ENCODE peak calls at places on chromosomes 4 and X, in eight cellular contexts. L is breast epithelium, T is esophagus muscularis mucosa, Y is A549, P is astrocyte of the cerebellum, R is heart left ventricle, X is keratinocyte, U is colonic mucosa. S is an unnamed sample.

GRCh38 chr4:166252487-166253402 is 379.7 kb downstream of the TLL1 start:
- DNase-seq in P (no peak), T (no peak), L (no peak), U (no peak), X (no peak), Y (peak; percentile 28), R (no peak), S (no peak)

GRCh38 chrX:30657542-30658238 is 4.5 kb downstream of the GK start:
- DNase-seq in T (no peak), L (no peak), R (no peak), P (no peak), X (peak; percentile 7), U (no peak), Y (no peak), S (no peak)

GRCh38 chrX:21658152-21658737 is at the start of gene KLHL34:
- DNase-seq in Y (no peak), L (no peak), P (no peak), X (no peak), U (peak; percentile 31), T (no peak), R (peak; percentile 30), S (no peak)

GRCh38 chr4:78551420-78552351 is at the start of gene ANXA3:
- DNase-seq in U (peak; percentile 83), Y (no peak), R (peak; percentile 61), T (no peak), L (peak; percentile 68), P (no peak), X (no peak), S (no peak)

GRCh38 chr4:111639120-111639519 is 506.1 kb upstream of the FAM241A start:
- DNase-seq in U (no peak), L (no peak), R (no peak), X (no peak), T (no peak), Y (peak; percentile 43), P (no peak), S (no peak)

GRCh38 chr4:119873794-119874325 is 192.8 kb downstream of the MAD2L1 start:
- DNase-seq in R (no peak), T (no peak), X (no peak), P (no peak), U (no peak), L (no peak), Y (no peak), S (no peak)

GRCh38 chr4:20266215-20267082 is 14.7 kb downstream of the SLIT2 start:
- DNase-seq in P (peak; percentile 81), T (no peak), X (peak; percentile 56), R (no peak), Y (no peak), L (no peak), U (no peak), S (no peak)

GRCh38 chr4:176001171-176002006 is 64.3 kb upstream of the WDR17 start:
- DNase-seq in U (peak; percentile 20), L (no peak), Y (peak; percentile 8), P (peak; percentile 31), R (peak; percentile 15), X (no peak), T (no peak), S (no peak)

GRCh38 chr4:154349829-154350228 is 141.8 kb downstream of the DCHS2 start:
- DNase-seq in Y (peak; percentile 18), P (peak; percentile 11), T (no peak), U (no peak), X (no peak), L (no peak), R (no peak), S (no peak)

GRCh38 chr4:102623622-102624021 is 122.5 kb downstream of the NFKB1 start:
- DNase-seq in L (no peak), U (no peak), Y (peak; percentile 81), P (peak; percentile 80), T (no peak), X (no peak), R (no peak), S (no peak)

GRCh38 chr4:163108614-163109013 is 58.1 kb downstream of the NAF1 start:
- DNase-seq in Y (no peak), X (no peak), R (no peak), T (no peak), L (no peak), U (no peak), P (no peak), S (no peak)

GRCh38 chr4:163111588-163111987 is 55.1 kb downstream of the NAF1 start:
- DNase-seq in T (no peak), Y (peak; percentile 4), U (no peak), R (no peak), X (no peak), P (no peak), L (no peak), S (no peak)

GRCh38 chr4:163110442-163110841 is 56.2 kb downstream of the NAF1 start:
- DNase-seq in Y (no peak), P (no peak), R (no peak), X (no peak), L (no peak), T (no peak), U (no peak), S (no peak)

GRCh38 chr4:163109967-163110366 is 56.7 kb downstream of the NAF1 start:
- DNase-seq in T (no peak), P (no peak), X (no peak), Y (no peak), U (no peak), L (no peak), R (no peak), S (no peak)

DNA sequence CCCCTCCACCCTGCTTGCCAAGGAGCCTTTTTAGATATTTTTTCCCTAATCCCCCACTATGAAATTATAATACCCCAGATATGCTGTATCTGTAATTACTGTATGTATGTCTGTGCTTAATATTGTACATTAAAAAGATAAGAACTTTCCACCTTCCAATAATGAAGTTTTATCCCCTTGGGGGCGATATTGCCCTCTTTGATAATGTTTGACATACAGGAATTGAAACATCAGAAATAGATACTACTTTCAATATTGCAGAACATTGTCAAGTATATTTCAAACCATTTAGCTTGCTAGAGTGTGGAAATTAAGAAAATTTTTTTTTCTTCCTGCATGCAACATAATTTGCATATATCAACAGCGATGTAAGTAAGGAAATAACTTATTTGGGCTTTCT is 58.9 kb downstream of the NAF1 start:
- DNase-seq in R (no peak), Y (peak; percentile 2), P (peak; percentile 16), U (no peak), X (no peak), L (no peak), T (no peak), S (peak; percentile 2)
- TF ChIP-seq CTCF in R (peak; percentile 21), Y (peak; percentile 14), P (no peak), U (no peak), X (no peak), L (no peak), T (peak; percentile 9), S (peak; percentile 47)

GRCh38 chrX:102835504-102836146 is 101.4 kb upstream of the RAB40AL start:
- DNase-seq in P (no peak), Y (peak; percentile 45), R (no peak), U (no peak), X (no peak), L (no peak), T (no peak), S (no peak)

GRCh38 chrX:102837843-102838242 is 99.2 kb upstream of the RAB40AL start:
- DNase-seq in X (no peak), Y (no peak), L (no peak), P (no peak), R (no peak), U (no peak), T (no peak), S (no peak)

GRCh38 chrX:102841706-102842003 is 95.4 kb upstream of the RAB40AL start:
- DNase-seq in X (no peak), L (no peak), T (no peak), U (no peak), Y (no peak), R (no peak), P (no peak), S (no peak)

GRCh38 chrX:102845020-102845419 is 92.1 kb upstream of the RAB40AL start:
- DNase-seq in Y (no peak), T (no peak), P (no peak), U (no peak), L (no peak), R (no peak), X (no peak), S (no peak)

GRCh38 chrX:102840871-102841705 is 96.0 kb upstream of the RAB40AL start:
- DNase-seq in P (no peak), Y (peak; percentile 55), T (no peak), L (no peak), R (no peak), U (no peak), X (no peak), S (no peak)
- TF ChIP-seq CTCF in P (no peak), Y (peak; percentile 29), T (no peak), L (no peak), R (peak; percentile 12), U (no peak), X (peak; percentile 35), S (peak; percentile 43)

GRCh38 chrX:67544871-67545771 is 1.3 kb downstream of the AR start:
- DNase-seq in P (no peak), L (no peak), R (peak; percentile 6), X (no peak), U (no peak), Y (peak; percentile 24), T (no peak), S (no peak)
- TF ChIP-seq CTCF in P (no peak), L (no peak), R (no peak), X (no peak), U (no peak), Y (no peak), T (no peak), S (no peak)

GRCh38 chr4:121823505-121824170 is at the start of gene CCNA2:
- DNase-seq in P (peak; percentile 94), Y (peak; percentile 96), X (peak; percentile 83), U (peak; percentile 98), R (peak; percentile 97), L (peak; percentile 95), T (peak; percentile 99), S (peak; percentile 66)
- TF ChIP-seq CTCF in P (no peak), Y (no peak), X (no peak), U (no peak), R (no peak), L (no peak), T (no peak), S (no peak)

DNA sequence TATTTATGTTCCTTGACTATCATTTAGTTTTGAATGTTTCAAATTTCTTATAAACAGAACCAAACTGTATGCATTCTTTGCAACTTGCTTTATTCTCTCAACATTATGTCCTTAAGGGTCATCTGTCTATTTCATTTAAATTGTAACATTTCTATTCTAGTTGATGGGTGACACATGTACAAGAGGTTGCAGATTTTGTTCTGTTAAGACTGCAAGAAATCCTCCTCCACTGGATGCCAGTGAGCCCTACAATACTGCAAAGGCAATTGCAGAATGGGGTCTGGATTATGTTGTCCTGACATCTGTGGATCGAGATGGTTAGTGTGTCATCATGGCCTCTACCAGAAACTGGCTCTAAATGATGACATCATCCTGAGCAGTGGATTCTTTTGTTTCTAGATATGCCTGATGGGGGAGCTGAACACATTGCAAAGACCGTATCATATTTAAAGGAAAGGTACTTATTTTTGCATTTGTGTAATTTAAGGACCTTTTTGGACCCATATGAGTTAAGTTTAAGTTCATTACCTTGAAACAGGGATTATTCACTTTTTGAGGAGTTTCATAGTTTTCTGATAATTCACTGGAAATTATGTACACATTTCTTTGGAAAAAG is 6.1 kb downstream of the LIAS start:
- DNase-seq in Y (peak; percentile 82), X (no peak), R (no peak), P (peak; percentile 46), T (no peak), L (no peak), U (no peak), S (no peak)
- TF ChIP-seq CTCF in Y (peak; percentile 38), X (no peak), R (no peak), P (no peak), T (no peak), L (no peak), U (no peak), S (no peak)

S was measured in epithelial cell of proximal tubule.